ENCODE peak calls at places on chromosomes 6 and 20, in nine cellular contexts. G is AG10803; P is CD8-positive, alpha-beta memory T cell; T is heart right ventricle; F is cardiac muscle cell; Z is lower lobe of right lung; Q is epithelial cell of esophagus; E is kidney; J is H7. B is an unnamed sample.
A peak's percentile ranks its signal among the peaks of the same experiment; 100 is the strongest.

GRCh38 chr20:19986419-19986818 is 30.7 kb upstream of the NAA20 start:
- DNase-seq in F (peak; percentile 63), Q (peak; percentile 56), G (peak; percentile 81), J (no peak), P (no peak), E (no peak), T (no peak), Z (no peak), B (peak; percentile 60)

GRCh38 chr20:1242530-1242929 is 16.7 kb downstream of the RAD21L1 start:
- DNase-seq in E (no peak), T (no peak), G (peak; percentile 78), J (no peak), Z (no peak), P (no peak), F (peak; percentile 64), Q (peak; percentile 38), B (peak; percentile 80)

GRCh38 chr6:139472341-139473038 is 98.0 kb upstream of the CITED2 start:
- DNase-seq in J (no peak), G (peak; percentile 74), Z (no peak), T (no peak), F (peak; percentile 64), E (no peak), P (no peak), Q (no peak), B (peak; percentile 63)

GRCh38 chr20:57777911-57778310 is 68.1 kb upstream of the PMEPA1 start:
- DNase-seq in P (no peak), T (no peak), J (no peak), F (no peak), E (no peak), Q (no peak), G (no peak), Z (no peak), B (no peak)

GRCh38 chr6:154509421-154510143 is 903 bp downstream of the CNKSR3 start:
- DNase-seq in T (peak; percentile 35), F (peak; percentile 41), Z (peak; percentile 52), E (peak; percentile 77), P (no peak), G (peak; percentile 43), J (peak; percentile 71), Q (peak; percentile 37), B (peak; percentile 50)

GRCh38 chr6:117951783-117952182 is 44.7 kb downstream of the SLC35F1 start:
- DNase-seq in P (no peak), Q (no peak), J (peak; percentile 46), G (no peak), F (no peak), Z (no peak), T (no peak), E (no peak), B (no peak)

GRCh38 chr6:38445912-38446311 is 193.8 kb downstream of the BTBD9 start:
- DNase-seq in J (no peak), Q (no peak), G (no peak), F (no peak), P (no peak), Z (no peak), T (no peak), E (no peak), B (no peak)

GRCh38 chr20:59835448-59836395 is 97.7 kb downstream of the SYCP2 start:
- DNase-seq in E (peak; percentile 88), Z (no peak), G (peak; percentile 34), J (peak; percentile 62), P (no peak), T (peak; percentile 40), Q (peak; percentile 60), F (peak; percentile 61), B (peak; percentile 18)

GRCh38 chr6:142946924-142947701 is 2.1 kb upstream of the HIVEP2 start:
- DNase-seq in E (peak; percentile 94), Q (peak; percentile 84), G (peak; percentile 68), F (peak; percentile 78), P (peak; percentile 78), J (peak; percentile 81), T (peak; percentile 86), Z (peak; percentile 88), B (peak; percentile 78)

GRCh38 chr6:5905431-5906339 is 101.0 kb downstream of the NRN1 start:
- DNase-seq in J (no peak), Z (peak; percentile 50), T (peak; percentile 73), Q (peak; percentile 62), P (no peak), E (peak; percentile 75), F (peak; percentile 91), G (peak; percentile 98), B (peak; percentile 85)

GRCh38 chr20:20568604-20569205 is 143.7 kb downstream of the RALGAPA2 start:
- DNase-seq in Z (no peak), F (peak; percentile 63), G (peak; percentile 50), E (no peak), T (no peak), Q (peak; percentile 60), J (peak; percentile 7), P (peak; percentile 4), B (peak; percentile 69)

GRCh38 chr20:4472906-4473305 is 248.8 kb upstream of the PRND start:
- DNase-seq in Q (peak; percentile 45), F (no peak), T (no peak), G (peak; percentile 76), E (no peak), P (no peak), J (no peak), Z (no peak), B (peak; percentile 20)

GRCh38 chr6:33694401-33694931 is 17.0 kb downstream of the UQCC2 start:
- DNase-seq in P (peak; percentile 62), J (peak; percentile 48), F (peak; percentile 46), Q (peak; percentile 79), T (peak; percentile 14), Z (peak; percentile 47), G (peak; percentile 69), E (peak; percentile 70), B (peak; percentile 66)

GRCh38 chr6:152380351-152380767 is 256.8 kb downstream of the SYNE1 start:
- DNase-seq in Z (no peak), P (no peak), F (peak; percentile 88), E (no peak), J (no peak), Q (peak; percentile 55), G (peak; percentile 95), T (no peak), B (peak; percentile 86)

GRCh38 chr6:153038378-153038777 is 35.9 kb upstream of the MTRF1L start:
- DNase-seq in E (no peak), G (peak; percentile 25), P (no peak), Z (no peak), T (no peak), J (no peak), Q (peak; percentile 77), F (no peak), B (peak; percentile 65)

GRCh38 chr6:106797186-106797585 is 167.8 kb downstream of the QRSL1 start:
- DNase-seq in F (no peak), P (no peak), G (no peak), Z (no peak), E (no peak), T (no peak), Q (no peak), J (no peak), B (no peak)

GRCh38 chr6:3506751-3507388 is 50.0 kb upstream of the SLC22A23 start:
- DNase-seq in E (no peak), F (no peak), T (no peak), G (no peak), J (no peak), Q (peak; percentile 26), P (no peak), Z (no peak), B (no peak)

GRCh38 chr6:3504354-3504753 is 47.5 kb upstream of the SLC22A23 start:
- DNase-seq in E (no peak), F (no peak), Q (no peak), Z (no peak), G (no peak), T (no peak), J (no peak), P (no peak), B (no peak)

GRCh38 chr6:3509326-3509725 is 52.5 kb upstream of the SLC22A23 start:
- DNase-seq in F (no peak), G (peak; percentile 41), E (no peak), Z (no peak), T (no peak), J (no peak), Q (peak; percentile 76), P (no peak), B (no peak)

GRCh38 chr6:3504938-3505735 is 48.3 kb upstream of the SLC22A23 start:
- DNase-seq in G (no peak), Z (no peak), P (no peak), F (no peak), J (no peak), Q (no peak), T (no peak), E (no peak), B (no peak)

GRCh38 chr6:3506195-3506594 is 49.3 kb upstream of the SLC22A23 start:
- DNase-seq in Q (no peak), G (no peak), T (no peak), Z (no peak), P (no peak), J (no peak), E (no peak), F (no peak), B (no peak)
- H3K4me3 ChIP-seq in Q (no peak overlapping the region), G (no peak overlapping the region), T (no peak overlapping the region), Z (no peak overlapping the region), P (no peak overlapping the region), J (no peak overlapping the region), E (no peak overlapping the region), F (no peak overlapping the region), B (no peak overlapping the region)

DNA sequence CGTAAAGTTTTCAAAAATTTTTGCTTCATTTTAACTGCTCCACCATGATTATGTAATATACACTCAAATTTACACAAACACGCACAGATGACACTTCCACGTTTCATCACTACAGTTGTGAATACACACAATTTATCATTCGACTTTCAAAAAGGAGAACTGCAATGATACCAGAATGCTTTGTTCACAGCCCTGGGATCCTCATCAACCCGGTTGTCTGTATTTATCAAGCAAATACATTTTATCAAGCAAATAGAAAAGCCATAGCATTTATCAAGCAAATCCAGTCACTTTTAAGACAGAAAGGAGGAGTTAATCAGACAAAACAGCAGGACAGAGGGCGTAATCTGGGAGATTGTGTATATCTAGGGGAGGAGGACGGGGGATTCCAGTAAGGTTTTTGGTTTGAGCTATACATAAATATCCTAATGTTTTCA is 20.3 kb upstream of the ABT1 start:
- DNase-seq in Z (no peak), E (no peak), P (no peak), Q (no peak), J (no peak), T (no peak), F (peak; percentile 6), G (no peak), B (no peak)
- H3K4me3 ChIP-seq in Z (peak overlapping the region; percentile 32), E (no peak overlapping the region), P (peak overlapping the region; percentile 47), Q (peak overlapping the region; percentile 48), J (peak overlapping the region; percentile 61), T (no peak overlapping the region), F (peak overlapping the region; percentile 15), G (peak overlapping the region; percentile 60), B (peak overlapping the region; percentile 59)

DNA sequence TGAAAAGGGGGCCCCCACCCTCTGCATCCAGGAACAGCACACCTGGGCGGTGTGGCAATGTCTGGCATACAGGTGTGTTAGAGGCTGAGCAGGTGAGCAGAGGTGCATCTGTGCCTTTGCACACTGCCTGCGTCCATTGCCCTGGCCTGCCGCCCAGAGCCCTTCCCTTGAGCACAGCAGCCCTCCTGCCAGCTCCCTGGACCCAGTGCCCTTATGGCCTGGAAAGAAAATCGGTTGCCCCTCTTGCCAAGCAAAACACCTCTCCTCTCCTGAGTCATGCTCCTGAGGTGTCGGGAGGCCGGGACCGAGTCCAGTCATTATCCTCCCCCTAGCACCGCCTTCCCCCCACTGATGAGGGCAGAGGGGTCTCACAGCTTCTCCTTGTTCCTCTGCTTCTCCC is 259.9 kb downstream of the SMOC2 start:
- DNase-seq in E (peak; percentile 70), Z (no peak), Q (no peak), J (no peak), T (no peak), P (no peak), F (no peak), G (no peak), B (no peak)
- H3K4me3 ChIP-seq in E (no peak overlapping the region), Z (no peak overlapping the region), Q (no peak overlapping the region), J (no peak overlapping the region), T (no peak overlapping the region), P (no peak overlapping the region), F (no peak overlapping the region), G (no peak overlapping the region), B (no peak overlapping the region)

GRCh38 chr6:150894935-150895686 is 29.6 kb downstream of the MTHFD1L start:
- DNase-seq in T (no peak), G (peak; percentile 45), Z (no peak), F (peak; percentile 50), P (no peak), Q (peak; percentile 57), J (no peak), E (no peak), B (peak; percentile 63)
- H3K4me3 ChIP-seq in T (peak overlapping the region; percentile 24), G (no peak overlapping the region), Z (no peak overlapping the region), F (no peak overlapping the region), P (no peak overlapping the region), Q (no peak overlapping the region), J (no peak overlapping the region), E (no peak overlapping the region), B (no peak overlapping the region)

B was measured in fibroblast of lung.